ENCODE peak calls at places on chromosomes 3 and 15, in eight cellular contexts. U is adrenal gland, I is keratinocyte, H is vagina, Z is pancreas, P is IMR-90, J is fibroblast of the aortic adventitia, R is foreskin fibroblast. C is an unnamed sample.

GRCh38 chr15:95929232-95929846 is 401.2 kb upstream of the NR2F2 start:
- DNase-seq in U (no peak), I (no peak), H (no peak), Z (no peak), P (peak; percentile 38), J (no peak), R (no peak), C (peak; percentile 8)

GRCh38 chr15:29143909-29144308 is 125.7 kb downstream of the NSMCE3 start:
- DNase-seq in U (no peak), I (no peak), H (no peak), Z (no peak), P (peak; percentile 74), J (peak; percentile 53), R (peak; percentile 71), C (no peak)

GRCh38 chr15:77514635-77515421 is 94.1 kb downstream of the HMG20A start:
- DNase-seq in U (no peak), I (no peak), H (no peak), Z (no peak), P (no peak), J (no peak), R (no peak), C (no peak)

GRCh38 chr3:111621535-111621934 is 26.4 kb upstream of the ZBED2 start:
- DNase-seq in U (no peak), I (no peak), H (no peak), Z (no peak), P (no peak), J (no peak), R (no peak), C (no peak)

GRCh38 chr3:50573566-50574279 is 4.4 kb downstream of the HEMK1 start:
- DNase-seq in U (no peak), I (no peak), H (no peak), Z (no peak), P (no peak), J (no peak), R (no peak), C (no peak)

GRCh38 chr3:64708456-64708855 is 20.7 kb upstream of the ADAMTS9 start:
- DNase-seq in U (no peak), I (no peak), H (no peak), Z (no peak), P (no peak), J (no peak), R (no peak), C (no peak)

GRCh38 chr15:65921780-65922179 is 52.5 kb downstream of the RAB11A start:
- DNase-seq in U (no peak), I (no peak), H (no peak), Z (no peak), P (no peak), J (no peak), R (no peak), C (no peak)

GRCh38 chr15:60520041-60520824 is 41.3 kb upstream of the ICE2 start:
- DNase-seq in U (no peak), I (no peak), H (no peak), Z (no peak), P (peak; percentile 61), J (no peak), R (peak; percentile 43), C (peak; percentile 24)

GRCh38 chr15:38202356-38202755 is 50.3 kb upstream of the SPRED1 start:
- DNase-seq in U (no peak), I (no peak), H (no peak), Z (no peak), P (peak; percentile 10), J (peak; percentile 31), R (peak; percentile 32), C (no peak)

GRCh38 chr15:55403531-55403930 is 4.6 kb downstream of the CCPG1 start:
- DNase-seq in U (no peak), I (no peak), H (no peak), Z (no peak), P (peak; percentile 49), J (peak; percentile 85), R (no peak), C (peak; percentile 44)

GRCh38 chr15:101039461-101039860 is 120.3 kb downstream of the LRRK1 start:
- DNase-seq in U (peak; percentile 9), I (no peak), H (no peak), Z (no peak), P (peak; percentile 71), J (peak; percentile 88), R (no peak), C (no peak)

GRCh38 chr3:11613851-11614491 is 29.7 kb downstream of the VGLL4 start:
- DNase-seq in U (no peak), I (no peak), H (no peak), Z (no peak), P (no peak), J (no peak), R (no peak), C (no peak)

GRCh38 chr15:20361091-20361490 is 180.5 kb downstream of the GOLGA6L6 start:
- DNase-seq in U (no peak), I (no peak), H (no peak), Z (no peak), P (no peak), J (no peak), R (no peak), C (no peak)

GRCh38 chr15:61639491-61639890 is 410.4 kb upstream of the RORA start:
- DNase-seq in U (no peak), I (no peak), H (no peak), Z (no peak), P (no peak), J (no peak), R (no peak), C (no peak)

GRCh38 chr3:73784647-73785420 is 160.1 kb upstream of the PDZRN3 start:
- DNase-seq in U (no peak), I (no peak), H (no peak), Z (no peak), P (peak; percentile 60), J (peak; percentile 60), R (peak; percentile 63), C (no peak)

GRCh38 chr3:140206196-140207040 is 271.4 kb downstream of the CLSTN2 start:
- DNase-seq in U (no peak), I (no peak), H (no peak), Z (no peak), P (peak; percentile 18), J (peak; percentile 27), R (no peak), C (no peak)

GRCh38 chr3:43919067-43919466 is 228.3 kb downstream of the ABHD5 start:
- DNase-seq in U (no peak), I (no peak), H (no peak), Z (no peak), P (no peak), J (no peak), R (peak; percentile 29), C (no peak)

GRCh38 chr3:29642393-29643033 is 361.6 kb downstream of the RBMS3 start:
- DNase-seq in U (peak; percentile 56), I (no peak), H (no peak), Z (no peak), P (peak; percentile 70), J (peak; percentile 73), R (peak; percentile 14), C (no peak)

GRCh38 chr3:62376906-62377865 is 3.8 kb upstream of the FEZF2 start:
- DNase-seq in U (no peak), I (no peak), H (no peak), Z (no peak), P (no peak), J (no peak), R (no peak), C (no peak)

GRCh38 chr3:72285483-72285882 is 500.5 kb upstream of the PROK2 start:
- DNase-seq in U (no peak), I (no peak), H (no peak), Z (no peak), P (no peak), J (no peak), R (no peak), C (no peak)

GRCh38 chr3:72287941-72288340 is 503.0 kb upstream of the PROK2 start:
- DNase-seq in U (no peak), I (no peak), H (no peak), Z (no peak), P (no peak), J (no peak), R (no peak), C (no peak)

GRCh38 chr3:72290859-72291641 is 506.1 kb upstream of the PROK2 start:
- DNase-seq in U (no peak), I (no peak), H (no peak), Z (no peak), P (no peak), J (no peak), R (no peak), C (no peak)

GRCh38 chr3:72289708-72290104 is 504.8 kb upstream of the PROK2 start:
- DNase-seq in U (no peak), I (no peak), H (no peak), Z (no peak), P (no peak), J (no peak), R (no peak), C (no peak)

GRCh38 chr3:72288955-72289707 is 504.2 kb upstream of the PROK2 start:
- DNase-seq in U (no peak), I (no peak), H (no peak), Z (no peak), P (peak; percentile 57), J (no peak), R (peak; percentile 65), C (no peak)
- H3K4me3 ChIP-seq in U (peak overlapping the region; percentile 11), I (peak overlapping the region; percentile 48), H (peak overlapping the region; percentile 9), Z (no peak overlapping the region), P (peak overlapping the region; percentile 3), J (no peak overlapping the region), R (peak overlapping the region; percentile 22), C (peak overlapping the region; percentile 31)

DNA sequence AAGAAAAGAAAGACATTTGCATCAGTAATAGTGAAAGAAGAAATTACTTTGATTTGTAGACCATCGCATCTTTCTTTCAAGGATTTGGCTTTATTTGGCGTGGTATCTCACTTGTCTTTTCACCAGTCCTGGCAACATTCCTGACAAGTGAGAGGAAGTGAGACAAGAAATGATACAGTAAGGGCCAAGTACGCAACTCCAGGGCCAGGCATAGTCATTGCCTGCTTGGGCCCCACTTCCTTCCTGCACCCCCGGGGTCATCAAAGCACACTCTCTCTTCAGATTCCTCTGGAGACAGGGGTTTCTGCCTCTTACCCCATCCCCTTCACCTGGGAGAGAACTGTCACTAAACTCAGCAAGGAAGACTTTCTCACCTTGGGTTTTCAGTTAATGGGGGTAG is 55.1 kb downstream of the CD47 start:
- DNase-seq in U (no peak), I (no peak), H (no peak), Z (no peak), P (no peak), J (no peak), R (no peak), C (no peak)
- TF ChIP-seq CTCF in U (no peak), I (no peak), H (no peak), Z (no peak), P (no peak), J (no peak), R (no peak), C (no peak)

GRCh38 chr3:244041-244440 is 47.5 kb downstream of the CHL1 start:
- DNase-seq in U (no peak), I (no peak), H (no peak), Z (no peak), P (peak; percentile 90), J (no peak), R (no peak), C (no peak)
- H3K4me3 ChIP-seq in U (no peak overlapping the region), I (no peak overlapping the region), H (no peak overlapping the region), Z (no peak overlapping the region), P (no peak overlapping the region), J (no peak overlapping the region), R (no peak overlapping the region), C (no peak overlapping the region)

DNA sequence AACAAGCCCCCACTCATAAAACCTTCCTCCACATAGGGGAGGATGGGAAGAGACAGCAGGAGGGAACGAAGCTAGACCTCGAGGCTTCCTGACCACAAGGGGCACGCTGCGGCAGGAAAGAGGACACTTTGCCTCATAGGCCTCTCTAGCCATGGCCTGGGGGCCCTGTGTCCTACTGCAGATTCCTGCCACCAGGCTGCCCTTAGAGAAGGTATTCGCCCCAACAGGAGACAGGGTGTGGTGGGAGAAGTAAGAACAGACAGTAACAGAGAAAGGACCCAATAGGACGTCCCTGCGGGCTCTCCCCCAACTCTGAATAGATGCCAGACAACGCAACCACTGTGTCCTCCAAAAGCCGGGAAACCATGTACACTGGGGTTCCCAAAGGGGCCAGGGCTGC is 36.8 kb downstream of the ADCY5 start:
- DNase-seq in U (no peak), I (no peak), H (no peak), Z (no peak), P (no peak), J (no peak), R (no peak), C (no peak)
- TF ChIP-seq CTCF in U (no peak), I (no peak), H (no peak), Z (no peak), P (no peak), J (no peak), R (no peak), C (no peak)